ENCODE peak calls at places on chromosome X, in five cellular contexts. N is stomach, R is breast epithelium, I is HepG2, V is suprapubic skin. D is an unnamed sample.

GRCh38 chrX:23118890-23119527 is 119.2 kb downstream of the DDX53 start:
- DNase-seq in N (no peak), R (no peak), I (no peak), V (no peak), D (no peak)

GRCh38 chrX:111431007-111431406 is 19.0 kb upstream of the DCX start:
- DNase-seq in N (no peak), R (no peak), I (no peak), V (no peak), D (no peak)

GRCh38 chrX:16869393-16870094 is 618 bp downstream of the RBBP7 start:
- DNase-seq in N (peak; percentile 30), R (no peak), I (no peak), V (peak; percentile 69), D (peak; percentile 49)

GRCh38 chrX:63967541-63967940 is 182.5 kb upstream of the ARHGEF9 start:
- DNase-seq in N (no peak), R (no peak), I (no peak), V (no peak), D (no peak)

GRCh38 chrX:24149346-24150050 is at the start of gene ZFX:
- DNase-seq in N (peak; percentile 77), R (peak; percentile 52), I (peak; percentile 9), V (peak; percentile 85), D (peak; percentile 82)

GRCh38 chrX:78123190-78123589 is 16.3 kb downstream of the TAF9B start:
- DNase-seq in N (no peak), R (no peak), I (no peak), V (no peak), D (no peak)

GRCh38 chrX:35166023-35166422 is 223.4 kb downstream of the FAM47B start:
- DNase-seq in N (no peak), R (no peak), I (no peak), V (no peak), D (no peak)

GRCh38 chrX:12657881-12658280 is 133.3 kb upstream of the PRPS2 start:
- DNase-seq in N (no peak), R (no peak), I (no peak), V (no peak), D (no peak)

GRCh38 chrX:1537031-1537715 is at the start of gene P2RY8:
- DNase-seq in N (peak; percentile 63), R (no peak), I (peak; percentile 84), V (peak; percentile 74), D (peak; percentile 74)

GRCh38 chrX:1535241-1536041 is 1.5 kb downstream of the P2RY8 start:
- DNase-seq in N (no peak), R (no peak), I (no peak), V (peak; percentile 32), D (peak; percentile 39)

GRCh38 chrX:1533083-1533482 is 3.9 kb downstream of the P2RY8 start:
- DNase-seq in N (no peak), R (no peak), I (no peak), V (no peak), D (no peak)

GRCh38 chrX:1536712-1537030 is 314 bp downstream of the P2RY8 start:
- DNase-seq in N (no peak), R (no peak), I (no peak), V (no peak), D (no peak)

DNA sequence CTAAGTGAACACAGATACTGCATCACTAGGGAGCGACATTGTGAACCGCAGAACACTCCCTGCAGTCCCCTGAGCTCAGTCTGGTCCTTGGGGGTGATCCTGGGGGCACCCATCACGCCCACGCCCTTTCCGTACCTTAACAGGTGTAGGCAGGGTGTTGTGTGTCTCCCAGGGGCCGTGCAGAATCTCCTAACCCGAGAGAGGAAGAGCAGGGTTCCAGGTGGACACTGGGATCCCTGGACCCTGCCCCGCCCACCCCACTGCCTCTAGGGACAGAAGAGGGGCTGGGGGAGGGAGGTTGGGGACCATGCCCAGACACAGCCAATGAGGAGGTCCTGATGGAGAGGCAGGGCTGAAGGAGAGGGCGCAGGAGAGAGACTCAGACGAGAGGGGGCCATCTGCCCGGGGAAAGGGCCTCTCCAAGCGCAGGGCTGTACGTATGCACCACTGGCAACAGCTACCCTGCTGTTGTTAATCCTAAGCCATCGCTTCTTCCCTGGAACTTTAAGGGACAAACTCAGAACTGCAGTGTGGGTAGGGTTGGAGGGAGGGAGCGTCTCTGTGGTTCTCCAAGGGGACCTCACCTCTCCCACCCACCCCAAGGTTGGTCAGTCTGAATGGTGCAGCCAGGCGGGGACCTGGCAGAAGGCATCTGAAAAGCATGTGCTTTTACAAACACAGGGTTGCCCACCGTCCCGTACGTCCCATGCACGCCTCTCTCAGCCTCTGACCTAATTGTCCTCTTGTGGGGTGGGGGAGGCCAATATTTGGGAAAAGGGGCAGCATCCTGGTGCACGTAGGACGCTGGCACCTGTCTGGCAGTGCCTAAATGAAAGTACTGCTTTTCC is 2.4 kb downstream of the P2RY8 start:
- DNase-seq in N (no peak), R (no peak), I (no peak), V (peak; percentile 25), D (no peak)
- TF ChIP-seq POLR2A in N (no peak), R (no peak), I (no peak), V (no peak), D (no peak)

DNA sequence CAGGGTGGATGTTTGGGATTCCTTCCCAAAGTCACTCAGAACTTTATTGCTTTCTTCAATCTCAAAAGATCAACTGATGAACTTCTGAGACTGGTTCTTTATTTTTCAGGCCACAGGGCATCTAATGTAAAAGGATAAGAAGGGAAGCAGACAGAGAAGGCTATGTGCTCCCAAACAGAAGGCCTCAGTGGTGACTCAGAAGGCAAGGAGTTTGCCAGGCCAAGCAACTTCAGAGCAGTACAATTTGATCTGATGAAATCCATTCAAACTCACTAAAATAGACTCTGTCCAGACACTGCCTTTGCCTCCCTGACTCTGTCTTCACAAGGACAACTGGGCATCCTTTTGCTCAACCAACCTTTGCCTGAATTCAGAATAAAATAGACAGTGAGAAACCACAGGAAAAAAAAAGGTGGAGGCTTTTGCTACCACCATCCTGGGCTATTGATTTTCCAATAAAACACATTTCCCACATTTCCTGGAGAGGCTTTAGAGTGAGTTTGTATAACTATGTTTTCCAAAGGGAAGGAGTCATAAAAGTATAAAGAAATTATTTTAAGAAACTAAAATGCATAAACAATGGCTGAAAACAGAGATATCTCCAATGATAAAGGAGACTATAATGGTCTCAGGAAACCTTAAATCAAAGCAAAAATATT is 55.2 kb downstream of the ARHGEF6 start:
- DNase-seq in N (no peak), R (no peak), I (no peak), V (no peak), D (no peak)
- H3K27ac ChIP-seq in N (no peak overlapping the region), R (peak overlapping the region; percentile 48), I (no peak overlapping the region), V (no peak overlapping the region), D (peak overlapping the region; percentile 34)

GRCh38 chrX:154366666-154367055 is 7.8 kb downstream of the FLNA start:
- DNase-seq in N (no peak), R (no peak), I (no peak), V (no peak), D (no peak)

GRCh38 chrX:154363706-154364439 is 10.6 kb downstream of the FLNA start:
- DNase-seq in N (no peak), R (no peak), I (no peak), V (no peak), D (no peak)

GRCh38 chrX:154367474-154368308 is 6.7 kb downstream of the FLNA start:
- DNase-seq in N (no peak), R (no peak), I (no peak), V (no peak), D (no peak)

GRCh38 chrX:154365997-154366665 is 8.3 kb downstream of the FLNA start:
- DNase-seq in N (no peak), R (no peak), I (no peak), V (no peak), D (no peak)

DNA sequence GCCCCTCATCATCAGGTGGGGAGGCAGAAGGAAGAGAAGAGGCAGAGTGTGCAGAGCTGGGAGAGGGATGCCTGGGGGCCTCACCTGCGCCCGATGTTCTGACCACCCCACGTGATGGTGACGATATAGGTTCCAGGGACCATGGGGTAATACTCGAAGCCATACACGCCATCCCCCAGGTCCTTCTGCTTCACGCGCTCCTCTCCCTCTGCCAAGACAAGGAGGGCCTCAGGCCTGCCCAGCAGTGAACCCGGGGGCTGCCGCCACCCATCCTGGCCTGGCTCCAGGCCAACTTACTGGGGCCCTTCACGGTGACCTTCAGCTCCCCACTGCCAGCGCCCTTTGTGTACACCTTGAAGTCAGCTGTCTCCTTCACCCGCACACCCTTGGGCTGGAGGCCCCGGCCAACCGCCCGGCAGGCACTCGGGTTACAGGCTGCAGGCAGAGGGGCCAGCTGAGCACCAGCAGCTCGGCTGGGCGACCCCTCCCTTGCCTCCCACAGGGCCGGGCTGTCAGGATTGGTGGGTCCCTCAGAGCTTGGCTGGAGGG is 9.3 kb downstream of the FLNA start:
- DNase-seq in N (no peak), R (no peak), I (no peak), V (no peak), D (no peak)
- TF ChIP-seq POLR2AphosphoS5 in N (no peak), R (no peak), I (no peak), V (no peak), D (no peak)

DNA sequence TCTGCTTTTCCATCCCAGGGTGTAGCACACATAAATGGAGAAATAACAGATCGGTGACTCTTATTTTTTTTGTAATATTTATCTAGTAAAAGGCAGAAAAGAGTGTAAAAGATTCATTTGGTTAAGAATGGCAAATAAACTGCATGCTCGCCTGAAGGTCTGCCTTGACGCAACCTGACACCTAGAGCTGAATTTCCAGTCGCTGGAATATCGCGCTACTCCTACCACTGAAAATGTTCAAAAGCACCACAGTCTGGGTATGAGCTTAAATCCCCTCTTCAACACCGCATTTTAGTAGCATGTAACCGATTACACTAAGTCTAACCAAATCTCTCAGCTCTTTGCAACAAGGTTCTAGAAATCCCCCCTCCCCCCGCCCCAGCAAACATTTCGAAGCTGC is 1.6 kb downstream of the FGF13 start:
- DNase-seq in N (no peak), R (no peak), I (no peak), V (no peak), D (no peak)
- TF ChIP-seq POLR2A in N (no peak), R (no peak), I (no peak), V (no peak), D (no peak)

GRCh38 chrX:7314425-7314824 is 166.5 kb upstream of the PUDP start:
- DNase-seq in N (no peak), R (no peak), I (no peak), V (no peak), D (no peak)
- H3K27ac ChIP-seq in N (no peak overlapping the region), R (no peak overlapping the region), I (no peak overlapping the region), V (no peak overlapping the region), D (no peak overlapping the region)

GRCh38 chrX:155334486-155335316 is at the start of gene CLIC2:
- DNase-seq in N (peak; percentile 31), R (no peak), I (no peak), V (peak; percentile 50), D (peak; percentile 17)
- TF ChIP-seq POLR2AphosphoS5 in N (peak; percentile 19), R (no peak), I (no peak), V (no peak), D (no peak)

GRCh38 chrX:123959281-123960063 is 2.0 kb upstream of the STAG2 start:
- DNase-seq in N (peak; percentile 49), R (peak; percentile 60), I (no peak), V (peak; percentile 78), D (peak; percentile 39)
- TF ChIP-seq POLR2A in N (no peak), R (no peak), I (no peak), V (no peak), D (no peak)

D was measured in transverse colon.